ENCODE peak calls at places on chromosomes 16 and 17, in seven cellular contexts. One of them, this sample, is unnamed.

GRCh38 chr17:7884581-7885356 is 3.8 kb upstream of the CHD3 start:
- DNase-seq in tibial nerve: no peak
- DNase-seq in fibroblast of lung: no peak
- DNase-seq in MCF 10A: no peak
- DNase-seq in CD4-positive, alpha-beta T cell: peak
- DNase-seq in psoas muscle: no peak
- DNase-seq in activated B cell treated with CpG ODN at 0.5 μM for 24 hours: peak
- DNase-seq in this sample: no peak

GRCh38 chr16:24737391-24737871 is 8.0 kb downstream of the TNRC6A start:
- DNase-seq in MCF 10A: no peak
- DNase-seq in activated B cell treated with CpG ODN at 0.5 μM for 24 hours: no peak
- DNase-seq in tibial nerve: no peak
- DNase-seq in CD4-positive, alpha-beta T cell: no peak
- DNase-seq in psoas muscle: no peak
- DNase-seq in fibroblast of lung: peak
- DNase-seq in this sample: no peak

GRCh38 chr17:32341857-32342602 is at the start of gene C17orf75:
- DNase-seq in psoas muscle: peak
- DNase-seq in activated B cell treated with CpG ODN at 0.5 μM for 24 hours: peak
- DNase-seq in fibroblast of lung: peak
- DNase-seq in CD4-positive, alpha-beta T cell: peak
- DNase-seq in MCF 10A: peak
- DNase-seq in tibial nerve: peak
- DNase-seq in this sample: no peak

GRCh38 chr17:50863221-50863843 is 2.8 kb downstream of the TOB1 start:
- DNase-seq in CD4-positive, alpha-beta T cell: no peak
- DNase-seq in fibroblast of lung: no peak
- DNase-seq in MCF 10A: peak
- DNase-seq in psoas muscle: no peak
- DNase-seq in activated B cell treated with CpG ODN at 0.5 μM for 24 hours: no peak
- DNase-seq in tibial nerve: no peak
- DNase-seq in this sample: no peak

GRCh38 chr16:30397056-30397455 is 1.8 kb downstream of the ZNF48 start:
- DNase-seq in psoas muscle: no peak
- DNase-seq in tibial nerve: no peak
- DNase-seq in fibroblast of lung: no peak
- DNase-seq in MCF 10A: no peak
- DNase-seq in CD4-positive, alpha-beta T cell: no peak
- DNase-seq in activated B cell treated with CpG ODN at 0.5 μM for 24 hours: no peak
- DNase-seq in this sample: no peak

GRCh38 chr17:27269201-27269600 is 24.7 kb upstream of the WSB1 start:
- DNase-seq in activated B cell treated with CpG ODN at 0.5 μM for 24 hours: no peak
- DNase-seq in CD4-positive, alpha-beta T cell: no peak
- DNase-seq in tibial nerve: no peak
- DNase-seq in MCF 10A: no peak
- DNase-seq in psoas muscle: no peak
- DNase-seq in fibroblast of lung: no peak
- DNase-seq in this sample: no peak

GRCh38 chr16:49338867-49339266 is 34.7 kb upstream of the C16orf78 start:
- DNase-seq in tibial nerve: no peak
- DNase-seq in CD4-positive, alpha-beta T cell: no peak
- DNase-seq in psoas muscle: no peak
- DNase-seq in fibroblast of lung: no peak
- DNase-seq in MCF 10A: no peak
- DNase-seq in activated B cell treated with CpG ODN at 0.5 μM for 24 hours: no peak
- DNase-seq in this sample: no peak

GRCh38 chr17:82023447-82024241 is 539 bp downstream of the LRRC45 start:
- DNase-seq in activated B cell treated with CpG ODN at 0.5 μM for 24 hours: no peak
- DNase-seq in fibroblast of lung: peak
- DNase-seq in CD4-positive, alpha-beta T cell: no peak
- DNase-seq in psoas muscle: no peak
- DNase-seq in MCF 10A: no peak
- DNase-seq in tibial nerve: no peak
- DNase-seq in this sample: no peak

GRCh38 chr17:31754239-31754945 is 104.7 kb downstream of the COPRS start:
- DNase-seq in activated B cell treated with CpG ODN at 0.5 μM for 24 hours: no peak
- DNase-seq in fibroblast of lung: peak
- DNase-seq in MCF 10A: peak
- DNase-seq in tibial nerve: no peak
- DNase-seq in CD4-positive, alpha-beta T cell: no peak
- DNase-seq in psoas muscle: no peak
- DNase-seq in this sample: no peak

GRCh38 chr17:66508896-66509843 is 206.8 kb downstream of the PRKCA start:
- DNase-seq in tibial nerve: no peak
- DNase-seq in fibroblast of lung: peak
- DNase-seq in activated B cell treated with CpG ODN at 0.5 μM for 24 hours: no peak
- DNase-seq in CD4-positive, alpha-beta T cell: peak
- DNase-seq in MCF 10A: peak
- DNase-seq in psoas muscle: no peak
- DNase-seq in this sample: no peak

GRCh38 chr17:66507982-66508760 is 205.8 kb downstream of the PRKCA start:
- DNase-seq in psoas muscle: no peak
- DNase-seq in activated B cell treated with CpG ODN at 0.5 μM for 24 hours: no peak
- DNase-seq in CD4-positive, alpha-beta T cell: no peak
- DNase-seq in MCF 10A: no peak
- DNase-seq in fibroblast of lung: peak
- DNase-seq in tibial nerve: no peak
- DNase-seq in this sample: no peak

GRCh38 chr17:66507103-66507923 is 204.9 kb downstream of the PRKCA start:
- DNase-seq in psoas muscle: no peak
- DNase-seq in fibroblast of lung: peak
- DNase-seq in CD4-positive, alpha-beta T cell: no peak
- DNase-seq in tibial nerve: no peak
- DNase-seq in MCF 10A: peak
- DNase-seq in activated B cell treated with CpG ODN at 0.5 μM for 24 hours: no peak
- DNase-seq in this sample: no peak

GRCh38 chr17:66509913-66510312 is 207.5 kb downstream of the PRKCA start:
- DNase-seq in CD4-positive, alpha-beta T cell: no peak
- DNase-seq in fibroblast of lung: no peak
- DNase-seq in MCF 10A: no peak
- DNase-seq in psoas muscle: no peak
- DNase-seq in tibial nerve: no peak
- DNase-seq in activated B cell treated with CpG ODN at 0.5 μM for 24 hours: no peak
- DNase-seq in this sample: no peak

DNA sequence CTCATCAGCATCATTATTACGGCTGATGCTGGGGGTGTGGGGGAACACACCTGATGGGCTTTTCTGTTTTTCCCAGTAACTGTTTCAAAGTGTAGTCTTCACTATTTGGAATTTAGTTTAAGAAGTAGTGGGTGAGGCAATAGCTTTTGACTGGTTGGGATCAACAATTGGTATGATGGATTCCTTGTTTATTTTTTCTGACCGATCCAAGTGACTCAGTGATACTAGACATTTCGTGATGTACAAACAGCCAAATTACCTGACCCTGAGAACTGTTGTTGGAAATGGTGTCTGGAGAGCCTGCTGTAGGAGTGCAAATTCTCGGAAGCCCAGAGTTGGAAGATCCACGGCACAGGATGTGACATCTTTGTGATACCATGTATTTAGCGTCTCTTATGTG is 204.2 kb downstream of the PRKCA start:
- DNase-seq in fibroblast of lung: peak
- DNase-seq in psoas muscle: no peak
- DNase-seq in activated B cell treated with CpG ODN at 0.5 μM for 24 hours: no peak
- DNase-seq in MCF 10A: peak
- DNase-seq in tibial nerve: no peak
- DNase-seq in CD4-positive, alpha-beta T cell: no peak
- DNase-seq in this sample: no peak
- TF ChIP-seq CTCF in fibroblast of lung: no peak
- TF ChIP-seq CTCF in psoas muscle: no peak
- TF ChIP-seq CTCF in activated B cell treated with CpG ODN at 0.5 μM for 24 hours: no peak
- TF ChIP-seq CTCF in MCF 10A: no peak
- TF ChIP-seq CTCF in tibial nerve: no peak
- TF ChIP-seq CTCF in CD4-positive, alpha-beta T cell: no peak
- TF ChIP-seq CTCF in this sample: no peak

DNA sequence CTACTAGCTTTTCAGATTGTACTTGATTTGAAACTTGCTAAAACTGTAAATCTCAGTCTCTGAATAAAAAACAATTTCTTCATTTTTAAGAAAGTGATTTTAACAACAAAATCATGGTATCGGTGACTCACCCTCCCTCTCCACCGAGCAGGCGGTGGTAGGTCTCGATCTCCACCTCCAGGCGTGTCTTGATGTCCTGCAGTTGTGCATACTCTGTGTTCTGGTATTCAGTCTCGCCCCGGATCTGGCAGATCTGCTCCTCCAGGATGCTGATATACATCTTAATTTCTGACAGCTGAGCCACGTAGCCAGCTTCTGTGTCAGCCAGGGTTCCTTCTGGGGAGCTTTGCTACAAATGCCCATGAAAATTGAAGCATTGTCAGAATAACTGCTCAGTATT is 15.4 kb upstream of the KRT24 start:
- DNase-seq in activated B cell treated with CpG ODN at 0.5 μM for 24 hours: no peak
- DNase-seq in MCF 10A: peak
- DNase-seq in fibroblast of lung: peak
- DNase-seq in tibial nerve: no peak
- DNase-seq in CD4-positive, alpha-beta T cell: no peak
- DNase-seq in psoas muscle: no peak
- DNase-seq in this sample: no peak
- TF ChIP-seq CTCF in activated B cell treated with CpG ODN at 0.5 μM for 24 hours: no peak
- TF ChIP-seq CTCF in MCF 10A: no peak
- TF ChIP-seq CTCF in fibroblast of lung: no peak
- TF ChIP-seq CTCF in tibial nerve: no peak
- TF ChIP-seq CTCF in CD4-positive, alpha-beta T cell: no peak
- TF ChIP-seq CTCF in psoas muscle: no peak
- TF ChIP-seq CTCF in this sample: no peak

GRCh38 chr17:72118588-72119279 is 2.1 kb upstream of the SOX9 start:
- DNase-seq in fibroblast of lung: peak
- DNase-seq in activated B cell treated with CpG ODN at 0.5 μM for 24 hours: no peak
- DNase-seq in tibial nerve: no peak
- DNase-seq in MCF 10A: peak
- DNase-seq in psoas muscle: peak
- DNase-seq in CD4-positive, alpha-beta T cell: no peak
- DNase-seq in this sample: no peak

GRCh38 chr17:72117748-72118587 is 2.9 kb upstream of the SOX9 start:
- DNase-seq in MCF 10A: no peak
- DNase-seq in fibroblast of lung: no peak
- DNase-seq in psoas muscle: no peak
- DNase-seq in activated B cell treated with CpG ODN at 0.5 μM for 24 hours: no peak
- DNase-seq in CD4-positive, alpha-beta T cell: no peak
- DNase-seq in tibial nerve: no peak
- DNase-seq in this sample: no peak

GRCh38 chr17:72115789-72116520 is 4.9 kb upstream of the SOX9 start:
- DNase-seq in psoas muscle: no peak
- DNase-seq in activated B cell treated with CpG ODN at 0.5 μM for 24 hours: no peak
- DNase-seq in fibroblast of lung: no peak
- DNase-seq in MCF 10A: no peak
- DNase-seq in CD4-positive, alpha-beta T cell: no peak
- DNase-seq in tibial nerve: no peak
- DNase-seq in this sample: no peak

GRCh38 chr17:72117470-72117747 is 3.4 kb upstream of the SOX9 start:
- DNase-seq in activated B cell treated with CpG ODN at 0.5 μM for 24 hours: no peak
- DNase-seq in CD4-positive, alpha-beta T cell: no peak
- DNase-seq in tibial nerve: no peak
- DNase-seq in MCF 10A: no peak
- DNase-seq in psoas muscle: no peak
- DNase-seq in fibroblast of lung: no peak
- DNase-seq in this sample: no peak

DNA sequence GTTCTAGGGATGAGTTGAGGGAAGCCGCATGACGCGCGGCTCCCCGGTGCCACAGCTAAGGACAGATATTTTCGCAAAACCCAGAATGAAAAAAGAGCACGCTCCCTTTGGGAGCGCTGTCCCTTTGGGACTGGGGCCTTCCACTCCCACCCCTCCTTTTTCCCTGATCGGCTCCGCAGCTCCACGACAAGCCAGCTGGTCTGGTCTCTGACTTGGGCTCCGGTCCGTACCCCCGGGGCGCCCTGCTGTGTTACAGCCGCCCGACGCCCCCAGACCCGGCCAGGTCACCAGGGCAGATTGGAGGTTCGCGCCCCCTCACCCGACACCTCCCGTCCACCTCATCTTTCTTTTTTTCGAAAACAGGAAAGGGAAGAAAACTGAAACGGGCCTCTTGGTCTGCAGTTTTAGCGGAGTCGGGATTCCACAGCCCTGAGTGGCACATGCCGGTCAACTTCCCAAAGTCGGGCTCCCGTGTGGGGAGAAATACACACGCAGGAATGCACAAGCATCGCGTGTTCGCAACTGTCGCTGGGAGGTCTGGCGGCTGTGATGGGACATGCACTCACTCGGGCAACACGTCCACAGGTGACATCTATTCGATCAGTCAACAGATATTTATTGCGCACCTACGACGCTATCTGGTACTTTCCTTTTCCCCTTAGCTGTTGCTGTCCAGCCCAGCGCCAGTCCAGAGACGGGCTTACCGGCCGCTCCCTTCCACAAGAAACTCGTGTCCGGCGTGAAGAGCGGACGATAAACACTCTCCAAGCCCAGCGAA is 3.9 kb upstream of the SOX9 start:
- DNase-seq in activated B cell treated with CpG ODN at 0.5 μM for 24 hours: no peak
- DNase-seq in CD4-positive, alpha-beta T cell: no peak
- DNase-seq in MCF 10A: no peak
- DNase-seq in fibroblast of lung: peak
- DNase-seq in tibial nerve: no peak
- DNase-seq in psoas muscle: no peak
- DNase-seq in this sample: no peak
- TF ChIP-seq CTCF in activated B cell treated with CpG ODN at 0.5 μM for 24 hours: no peak
- TF ChIP-seq CTCF in CD4-positive, alpha-beta T cell: no peak
- TF ChIP-seq CTCF in MCF 10A: no peak
- TF ChIP-seq CTCF in fibroblast of lung: no peak
- TF ChIP-seq CTCF in tibial nerve: no peak
- TF ChIP-seq CTCF in psoas muscle: no peak
- TF ChIP-seq CTCF in this sample: no peak

GRCh38 chr17:42720996-42721583 is 23.8 kb downstream of the EZH1 start:
- DNase-seq in MCF 10A: peak
- DNase-seq in psoas muscle: no peak
- DNase-seq in CD4-positive, alpha-beta T cell: no peak
- DNase-seq in activated B cell treated with CpG ODN at 0.5 μM for 24 hours: no peak
- DNase-seq in fibroblast of lung: peak
- DNase-seq in tibial nerve: no peak
- DNase-seq in this sample: no peak
- TF ChIP-seq CTCF in MCF 10A: peak
- TF ChIP-seq CTCF in psoas muscle: peak
- TF ChIP-seq CTCF in CD4-positive, alpha-beta T cell: peak
- TF ChIP-seq CTCF in activated B cell treated with CpG ODN at 0.5 μM for 24 hours: no peak
- TF ChIP-seq CTCF in fibroblast of lung: peak
- TF ChIP-seq CTCF in tibial nerve: peak
- TF ChIP-seq CTCF in this sample: peak

DNA sequence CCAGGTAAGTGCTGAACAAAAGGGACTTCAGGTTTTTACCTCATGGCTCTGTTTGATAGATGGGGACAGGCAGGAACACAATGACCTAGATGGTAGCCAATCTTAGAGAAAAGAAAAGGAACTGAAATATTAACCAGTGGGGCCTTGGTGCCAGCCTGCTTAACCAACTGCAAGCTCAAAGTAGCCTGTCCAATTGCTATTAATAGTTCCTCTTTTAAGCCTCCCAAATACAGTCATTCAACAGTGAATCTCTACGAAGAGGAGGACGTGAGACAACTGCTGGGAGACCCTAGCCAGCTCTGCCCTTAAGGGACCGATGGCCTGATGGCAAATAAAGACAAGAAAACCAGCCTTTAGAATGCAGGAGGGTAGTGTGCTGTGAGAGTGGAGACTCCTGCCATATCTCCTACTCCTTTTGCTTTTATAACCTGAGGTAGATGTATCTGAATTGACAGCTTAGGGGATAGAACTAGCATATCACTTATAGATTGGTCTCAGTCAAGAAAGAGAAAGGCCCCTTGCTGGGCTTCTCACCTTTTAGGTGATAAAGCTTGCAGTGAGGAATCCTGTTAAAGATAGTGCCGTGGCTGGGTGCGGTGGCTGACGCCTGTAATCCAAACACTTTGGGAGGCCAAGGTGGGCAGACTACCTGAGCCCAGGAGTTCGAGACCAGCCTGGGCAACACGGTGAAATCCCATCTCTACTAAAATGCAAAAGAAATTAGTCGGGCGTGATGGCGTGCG is 28.3 kb downstream of the ARSG start:
- DNase-seq in activated B cell treated with CpG ODN at 0.5 μM for 24 hours: no peak
- DNase-seq in CD4-positive, alpha-beta T cell: no peak
- DNase-seq in MCF 10A: no peak
- DNase-seq in tibial nerve: no peak
- DNase-seq in fibroblast of lung: no peak
- DNase-seq in psoas muscle: peak
- DNase-seq in this sample: no peak
- TF ChIP-seq CTCF in activated B cell treated with CpG ODN at 0.5 μM for 24 hours: no peak
- TF ChIP-seq CTCF in CD4-positive, alpha-beta T cell: no peak
- TF ChIP-seq CTCF in MCF 10A: no peak
- TF ChIP-seq CTCF in tibial nerve: no peak
- TF ChIP-seq CTCF in fibroblast of lung: no peak
- TF ChIP-seq CTCF in psoas muscle: no peak
- TF ChIP-seq CTCF in this sample: no peak